ENCODE peak calls at places on chromosomes 4 and X, in eight cellular contexts. One of them, this sample, is unnamed.

GRCh38 chr4:163558539-163559044 is 64.1 kb downstream of the TMA16 start:
- DNase-seq in A673: no peak
- DNase-seq in K562: no peak
- DNase-seq in sigmoid colon: no peak
- DNase-seq in AG09309: no peak
- DNase-seq in tibial nerve: peak
- DNase-seq in tibial artery: peak
- DNase-seq in right atrium auricular region: no peak
- DNase-seq in this sample: no peak

GRCh38 chr4:128737098-128737513 is 72.4 kb upstream of the JADE1 start:
- DNase-seq in A673: no peak
- DNase-seq in K562: peak
- DNase-seq in sigmoid colon: no peak
- DNase-seq in AG09309: no peak
- DNase-seq in tibial nerve: no peak
- DNase-seq in tibial artery: no peak
- DNase-seq in right atrium auricular region: no peak
- DNase-seq in this sample: no peak

GRCh38 chr4:5656415-5656814 is 51.9 kb downstream of the EVC2 start:
- DNase-seq in A673: peak
- DNase-seq in K562: peak
- DNase-seq in sigmoid colon: no peak
- DNase-seq in AG09309: no peak
- DNase-seq in tibial nerve: no peak
- DNase-seq in tibial artery: no peak
- DNase-seq in right atrium auricular region: no peak
- DNase-seq in this sample: no peak

GRCh38 chr4:79913581-79913980 is 159.4 kb downstream of the ANTXR2 start:
- DNase-seq in A673: no peak
- DNase-seq in K562: peak
- DNase-seq in sigmoid colon: no peak
- DNase-seq in AG09309: peak
- DNase-seq in tibial nerve: no peak
- DNase-seq in tibial artery: no peak
- DNase-seq in right atrium auricular region: no peak
- DNase-seq in this sample: no peak

GRCh38 chrX:68947882-68948605 is 119.2 kb downstream of the EFNB1 start:
- DNase-seq in A673: no peak
- DNase-seq in K562: no peak
- DNase-seq in sigmoid colon: no peak
- DNase-seq in AG09309: no peak
- DNase-seq in tibial nerve: no peak
- DNase-seq in tibial artery: no peak
- DNase-seq in right atrium auricular region: peak
- DNase-seq in this sample: no peak

GRCh38 chr4:148007789-148008188 is 275.9 kb downstream of the ARHGAP10 start:
- DNase-seq in A673: no peak
- DNase-seq in K562: no peak
- DNase-seq in sigmoid colon: no peak
- DNase-seq in AG09309: no peak
- DNase-seq in tibial nerve: no peak
- DNase-seq in tibial artery: no peak
- DNase-seq in right atrium auricular region: no peak
- DNase-seq in this sample: no peak

GRCh38 chr4:182938213-182938645 is 21.0 kb upstream of the DCTD start:
- DNase-seq in A673: peak
- DNase-seq in K562: peak
- DNase-seq in sigmoid colon: peak
- DNase-seq in AG09309: no peak
- DNase-seq in tibial nerve: peak
- DNase-seq in tibial artery: peak
- DNase-seq in right atrium auricular region: peak
- DNase-seq in this sample: peak

GRCh38 chrX:7062276-7062675 is 85.2 kb upstream of the STS start:
- DNase-seq in A673: no peak
- DNase-seq in K562: peak
- DNase-seq in sigmoid colon: no peak
- DNase-seq in AG09309: no peak
- DNase-seq in tibial nerve: no peak
- DNase-seq in tibial artery: no peak
- DNase-seq in right atrium auricular region: no peak
- DNase-seq in this sample: no peak

GRCh38 chr4:80308466-80308822 is 27.1 kb upstream of the CFAP299 start:
- DNase-seq in A673: no peak
- DNase-seq in K562: no peak
- DNase-seq in sigmoid colon: no peak
- DNase-seq in AG09309: no peak
- DNase-seq in tibial nerve: no peak
- DNase-seq in tibial artery: no peak
- DNase-seq in right atrium auricular region: no peak
- DNase-seq in this sample: no peak

GRCh38 chr4:6620296-6620695 is 20.2 kb upstream of the MRFAP1 start:
- DNase-seq in A673: no peak
- DNase-seq in K562: no peak
- DNase-seq in sigmoid colon: peak
- DNase-seq in AG09309: no peak
- DNase-seq in tibial nerve: no peak
- DNase-seq in tibial artery: no peak
- DNase-seq in right atrium auricular region: no peak
- DNase-seq in this sample: no peak

GRCh38 chr4:87014284-87014782 is 79.5 kb downstream of the AFF1 start:
- DNase-seq in A673: peak
- DNase-seq in K562: no peak
- DNase-seq in sigmoid colon: no peak
- DNase-seq in AG09309: peak
- DNase-seq in tibial nerve: no peak
- DNase-seq in tibial artery: no peak
- DNase-seq in right atrium auricular region: no peak
- DNase-seq in this sample: no peak

GRCh38 chr4:51958199-51958968 is 61.8 kb downstream of the LRRC66 start:
- DNase-seq in A673: no peak
- DNase-seq in K562: no peak
- DNase-seq in sigmoid colon: no peak
- DNase-seq in AG09309: no peak
- DNase-seq in tibial nerve: no peak
- DNase-seq in tibial artery: no peak
- DNase-seq in right atrium auricular region: no peak
- DNase-seq in this sample: no peak

GRCh38 chr4:83124079-83124780 is 9.7 kb upstream of the PLAC8 start:
- DNase-seq in A673: no peak
- DNase-seq in K562: no peak
- DNase-seq in sigmoid colon: no peak
- DNase-seq in AG09309: no peak
- DNase-seq in tibial nerve: no peak
- DNase-seq in tibial artery: peak
- DNase-seq in right atrium auricular region: no peak
- DNase-seq in this sample: no peak

DNA sequence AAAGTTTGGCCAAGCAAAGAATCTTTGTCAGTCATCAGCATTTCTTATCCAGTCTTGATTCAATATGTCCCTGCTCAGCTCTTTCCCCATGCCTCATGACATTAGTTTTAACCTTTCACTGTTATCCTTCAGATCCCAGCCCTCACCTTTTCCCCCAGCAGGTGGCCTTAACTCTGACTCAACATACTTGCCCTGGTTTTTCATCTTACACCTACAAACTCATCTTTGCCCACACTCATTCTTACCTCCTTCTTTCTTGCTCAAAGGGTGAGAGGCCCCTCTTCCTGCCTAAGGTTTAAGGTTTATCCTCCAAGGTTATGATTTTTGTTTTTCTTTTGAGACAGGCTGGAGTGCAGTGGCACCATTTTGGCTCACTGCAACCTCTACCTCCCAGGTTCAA is 10.6 kb upstream of the ANXA5 start:
- DNase-seq in A673: no peak
- DNase-seq in K562: no peak
- DNase-seq in sigmoid colon: no peak
- DNase-seq in AG09309: no peak
- DNase-seq in tibial nerve: no peak
- DNase-seq in tibial artery: no peak
- DNase-seq in right atrium auricular region: no peak
- DNase-seq in this sample: no peak
- H3K4me3 ChIP-seq in A673: no peak
- H3K4me3 ChIP-seq in K562: no peak
- H3K4me3 ChIP-seq in sigmoid colon: no peak
- H3K4me3 ChIP-seq in AG09309: no peak
- H3K4me3 ChIP-seq in tibial nerve: no peak
- H3K4me3 ChIP-seq in tibial artery: no peak
- H3K4me3 ChIP-seq in right atrium auricular region: no peak
- H3K4me3 ChIP-seq in this sample: no peak

DNA sequence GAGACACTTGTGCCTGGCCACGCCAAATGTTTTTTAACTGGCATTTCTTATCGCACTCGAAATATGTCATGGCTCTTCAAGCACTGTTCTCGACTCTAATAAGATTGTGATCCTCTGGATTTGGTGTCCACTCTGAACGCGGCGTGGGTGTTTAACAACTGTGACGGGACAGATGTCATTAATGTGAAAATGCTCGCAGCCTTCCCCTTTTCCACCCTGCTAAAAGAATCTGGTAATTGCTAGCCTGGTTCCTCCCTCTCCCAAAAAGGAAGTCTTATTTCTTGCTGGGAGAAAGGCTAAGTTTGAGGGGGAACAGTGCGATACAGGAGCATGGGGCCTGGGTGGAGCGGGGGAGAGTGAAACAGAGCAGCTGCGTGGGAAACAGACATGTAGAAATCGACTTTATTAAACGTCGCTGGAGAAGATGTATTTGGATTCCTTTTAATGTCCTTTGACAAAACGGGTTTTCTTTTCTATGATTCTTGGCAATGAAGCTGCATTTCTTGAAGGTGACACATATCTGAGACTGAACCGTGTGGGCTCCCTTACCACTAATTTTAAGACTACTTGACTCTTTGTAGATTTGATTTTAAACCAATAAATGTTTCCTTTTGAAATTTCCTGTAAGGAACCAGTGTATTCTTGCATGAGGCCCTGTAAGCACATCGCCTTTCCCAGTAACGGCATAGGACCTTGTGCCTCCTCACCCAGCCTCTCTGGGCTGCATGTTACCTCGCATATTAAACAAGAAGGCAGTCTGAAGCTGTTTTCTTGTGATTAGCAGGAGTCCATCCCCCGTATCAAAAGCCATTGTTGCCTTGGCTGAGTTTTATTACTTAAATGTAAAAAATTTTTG is 17.8 kb downstream of the TBC1D1 start:
- DNase-seq in A673: peak
- DNase-seq in K562: no peak
- DNase-seq in sigmoid colon: no peak
- DNase-seq in AG09309: no peak
- DNase-seq in tibial nerve: no peak
- DNase-seq in tibial artery: no peak
- DNase-seq in right atrium auricular region: no peak
- DNase-seq in this sample: no peak
- H3K4me3 ChIP-seq in A673: no peak
- H3K4me3 ChIP-seq in K562: no peak
- H3K4me3 ChIP-seq in sigmoid colon: peak
- H3K4me3 ChIP-seq in AG09309: no peak
- H3K4me3 ChIP-seq in tibial nerve: no peak
- H3K4me3 ChIP-seq in tibial artery: peak
- H3K4me3 ChIP-seq in right atrium auricular region: peak
- H3K4me3 ChIP-seq in this sample: no peak

DNA sequence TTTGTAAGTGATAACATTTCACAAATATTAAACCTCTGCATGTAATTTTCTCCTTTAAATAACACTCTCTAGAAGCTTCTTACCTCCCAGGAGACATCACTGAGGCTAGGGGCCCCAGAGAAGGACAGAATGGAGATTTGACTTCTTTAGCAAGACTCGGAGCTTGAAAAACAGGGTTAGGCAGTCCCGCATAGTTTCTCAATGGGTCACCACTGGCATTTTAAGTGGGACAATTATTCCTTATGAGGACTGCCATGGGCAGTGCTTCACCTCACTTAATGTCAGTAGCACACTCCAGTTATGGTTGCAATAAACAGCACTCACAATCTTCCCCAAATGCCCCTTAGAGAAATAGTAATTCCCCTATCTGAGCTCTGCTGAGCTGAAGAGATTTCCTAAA is 66.7 kb upstream of the NOCT start:
- DNase-seq in A673: no peak
- DNase-seq in K562: no peak
- DNase-seq in sigmoid colon: no peak
- DNase-seq in AG09309: no peak
- DNase-seq in tibial nerve: no peak
- DNase-seq in tibial artery: no peak
- DNase-seq in right atrium auricular region: no peak
- DNase-seq in this sample: no peak
- H3K4me3 ChIP-seq in A673: no peak
- H3K4me3 ChIP-seq in K562: no peak
- H3K4me3 ChIP-seq in sigmoid colon: no peak
- H3K4me3 ChIP-seq in AG09309: no peak
- H3K4me3 ChIP-seq in tibial nerve: no peak
- H3K4me3 ChIP-seq in tibial artery: no peak
- H3K4me3 ChIP-seq in right atrium auricular region: no peak
- H3K4me3 ChIP-seq in this sample: no peak

GRCh38 chr4:155672342-155672741 is 5.7 kb downstream of the GUCY1A1 start:
- DNase-seq in A673: no peak
- DNase-seq in K562: no peak
- DNase-seq in sigmoid colon: no peak
- DNase-seq in AG09309: no peak
- DNase-seq in tibial nerve: no peak
- DNase-seq in tibial artery: no peak
- DNase-seq in right atrium auricular region: no peak
- DNase-seq in this sample: no peak
- H3K4me3 ChIP-seq in A673: no peak
- H3K4me3 ChIP-seq in K562: no peak
- H3K4me3 ChIP-seq in sigmoid colon: no peak
- H3K4me3 ChIP-seq in AG09309: no peak
- H3K4me3 ChIP-seq in tibial nerve: no peak
- H3K4me3 ChIP-seq in tibial artery: no peak
- H3K4me3 ChIP-seq in right atrium auricular region: no peak
- H3K4me3 ChIP-seq in this sample: no peak

GRCh38 chrX:39507034-39507433 is 590.7 kb downstream of the BCOR start:
- DNase-seq in A673: no peak
- DNase-seq in K562: no peak
- DNase-seq in sigmoid colon: no peak
- DNase-seq in AG09309: no peak
- DNase-seq in tibial nerve: no peak
- DNase-seq in tibial artery: no peak
- DNase-seq in right atrium auricular region: no peak
- DNase-seq in this sample: no peak
- H3K4me3 ChIP-seq in A673: no peak
- H3K4me3 ChIP-seq in K562: no peak
- H3K4me3 ChIP-seq in sigmoid colon: no peak
- H3K4me3 ChIP-seq in AG09309: no peak
- H3K4me3 ChIP-seq in tibial nerve: no peak
- H3K4me3 ChIP-seq in tibial artery: no peak
- H3K4me3 ChIP-seq in right atrium auricular region: no peak
- H3K4me3 ChIP-seq in this sample: no peak

This sample was measured in lower leg skin.